ENCODE peak calls at places on chromosomes 7 and 10, in ten cellular contexts. D, U, M, G, C, Z, L, O, K and B are unnamed samples.

GRCh38 chr10:130973127-130973839 is 338.2 kb downstream of the TCERG1L start:
- DNase-seq in D (no peak), K (no peak), U (no peak), G (no peak), L (no peak), O (no peak), Z (no peak), M (no peak), C (no peak), B (no peak)

GRCh38 chr7:115047968-115048720 is 126.2 kb downstream of the MDFIC start:
- DNase-seq in O (no peak), M (no peak), D (no peak), Z (no peak), C (no peak), L (peak), K (no peak), G (peak), U (no peak), B (peak)

GRCh38 chr10:5809541-5810154 is 3.6 kb downstream of the GDI2 start:
- DNase-seq in K (no peak), D (no peak), U (no peak), G (no peak), L (no peak), Z (no peak), O (no peak), M (no peak), C (no peak), B (no peak)

GRCh38 chr10:92757066-92757716 is 67.4 kb downstream of the HHEX start:
- DNase-seq in C (peak), D (peak), G (peak), K (no peak), L (peak), O (peak), M (no peak), Z (peak), U (no peak), B (no peak)

GRCh38 chr10:128072941-128073615 is 53.1 kb downstream of the MKI67 start:
- DNase-seq in K (no peak), U (no peak), M (no peak), C (no peak), L (no peak), Z (no peak), O (no peak), G (no peak), D (no peak), B (no peak)

GRCh38 chr7:81232084-81232799 is 313.4 kb upstream of the SEMA3C start:
- DNase-seq in L (no peak), U (no peak), K (no peak), C (no peak), G (no peak), D (no peak), M (no peak), Z (no peak), O (peak), B (no peak)

GRCh38 chr7:74234549-74234948 is 19.6 kb downstream of the RFC2 start:
- DNase-seq in U (no peak), Z (no peak), D (no peak), M (no peak), G (no peak), L (no peak), C (no peak), K (no peak), O (no peak), B (no peak)

GRCh38 chr10:17645591-17646345 is 1.8 kb downstream of the STAM start:
- DNase-seq in G (peak), U (no peak), O (no peak), L (no peak), Z (peak), K (no peak), M (peak), D (no peak), C (no peak), B (no peak)

GRCh38 chr7:98133621-98134266 is 27.1 kb downstream of the LMTK2 start:
- DNase-seq in K (no peak), L (no peak), C (no peak), U (no peak), Z (peak), D (no peak), M (peak), O (peak), G (peak), B (no peak)

GRCh38 chr10:58412502-58412961 is 27.3 kb downstream of the TFAM start:
- DNase-seq in G (peak), O (peak), Z (peak), C (peak), U (no peak), D (no peak), L (peak), M (peak), K (no peak), B (peak)

GRCh38 chr10:326894-327635 is 191.8 kb downstream of the ZMYND11 start:
- DNase-seq in C (peak), M (no peak), O (no peak), U (no peak), L (no peak), K (no peak), D (no peak), Z (no peak), G (no peak), B (no peak)

GRCh38 chr10:60470091-60470490 is 80.4 kb upstream of the ANK3 start:
- DNase-seq in G (no peak), C (no peak), D (no peak), O (no peak), M (no peak), Z (no peak), U (no peak), L (no peak), K (no peak), B (no peak)

GRCh38 chr7:16727736-16728135 is 25.8 kb upstream of the TSPAN13 start:
- DNase-seq in M (no peak), C (no peak), Z (peak), G (no peak), D (no peak), L (no peak), U (no peak), K (no peak), O (no peak), B (no peak)

GRCh38 chr10:9254353-9254752 is 1199.9 kb downstream of the GATA3 start:
- DNase-seq in D (no peak), G (peak), Z (peak), K (no peak), L (peak), O (peak), C (no peak), U (no peak), M (peak), B (no peak)

GRCh38 chr10:61662794-61663259 is at the start of gene CABCOCO1:
- DNase-seq in C (peak), D (no peak), O (peak), U (no peak), K (no peak), Z (peak), L (peak), M (no peak), G (peak), B (no peak)

GRCh38 chr7:151010307-151011096 is 13.8 kb downstream of the ATG9B start:
- DNase-seq in U (peak), D (no peak), L (peak), C (no peak), G (no peak), Z (no peak), M (no peak), O (no peak), K (peak), B (no peak)